ENCODE peak calls at places on chromosomes 5 and 9, in eight cellular contexts. R is colonic mucosa; Q is left cardiac atrium; Y is D341Med; D is NCI-H1092 treated with DMSO at 0.1 percent for 48 hours; L is GM04504; P is neural progenitor cell; C is activated CD4-positive, alpha-beta T cell treated with anti-CD3 and anti-CD28 coated beads for 4 hours. S is an unnamed sample.
A peak's percentile ranks its signal among the peaks of the same experiment; 100 is the strongest.

GRCh38 chr5:145495741-145496140 is 339.4 kb downstream of the PRELID2 start:
- DNase-seq in R (no peak), Q (no peak), Y (no peak), D (no peak), L (peak; percentile 61), P (no peak), C (no peak), S (no peak)

GRCh38 chr5:129063483-129064136 is 30.9 kb upstream of the ISOC1 start:
- DNase-seq in R (no peak), Q (no peak), Y (peak; percentile 46), D (peak; percentile 55), L (no peak), P (no peak), C (no peak), S (no peak)

GRCh38 chr9:118170032-118170955 is 466.1 kb downstream of the TLR4 start:
- DNase-seq in R (peak; percentile 24), Q (peak; percentile 36), Y (peak; percentile 71), D (peak; percentile 69), L (peak; percentile 9), P (peak; percentile 84), C (no peak), S (no peak)

GRCh38 chr9:89676281-89676680 is 71.5 kb downstream of the GADD45G start:
- DNase-seq in R (peak; percentile 86), Q (peak; percentile 57), Y (no peak), D (peak; percentile 93), L (no peak), P (no peak), C (no peak), S (peak; percentile 84)

GRCh38 chr9:114908104-114908621 is 22.2 kb downstream of the TNFSF8 start:
- DNase-seq in R (peak; percentile 41), Q (no peak), Y (no peak), D (peak; percentile 94), L (peak; percentile 56), P (no peak), C (no peak), S (no peak)

GRCh38 chr9:114462791-114463190 is 42.5 kb downstream of the WHRN start:
- DNase-seq in R (no peak), Q (no peak), Y (no peak), D (no peak), L (peak; percentile 27), P (no peak), C (no peak), S (no peak)

GRCh38 chr9:133406480-133407307 is 11.1 kb downstream of the REXO4 start:
- DNase-seq in R (peak; percentile 76), Q (peak; percentile 75), Y (peak; percentile 88), D (peak; percentile 57), L (peak; percentile 43), P (peak; percentile 77), C (peak; percentile 78), S (peak; percentile 80)

GRCh38 chr9:1837453-1838084 is 177.6 kb upstream of the SMARCA2 start:
- DNase-seq in R (peak; percentile 26), Q (no peak), Y (peak; percentile 66), D (no peak), L (peak; percentile 6), P (peak; percentile 81), C (no peak), S (no peak)

GRCh38 chr5:159149085-159149484 is 49.4 kb upstream of the EBF1 start:
- DNase-seq in R (no peak), Q (no peak), Y (no peak), D (no peak), L (no peak), P (no peak), C (no peak), S (no peak)

GRCh38 chr5:128491291-128491690 is 46.8 kb downstream of the FBN2 start:
- DNase-seq in R (no peak), Q (no peak), Y (no peak), D (no peak), L (no peak), P (peak; percentile 32), C (no peak), S (no peak)

S was measured in Right ventricle myocardium superior.